ENCODE peak calls at places on chromosome 4, in four cellular contexts. One of them, this sample, is unnamed.

GRCh38 chr4:95506264-95506663 is 42.5 kb downstream of the UNC5C start:
- DNase-seq in GM12864: no peak
- DNase-seq in PC-9: no peak
- DNase-seq in A549: no peak
- DNase-seq in this sample: no peak

GRCh38 chr4:106080376-106080775 is 185.1 kb downstream of the NPNT start:
- DNase-seq in GM12864: no peak
- DNase-seq in PC-9: no peak
- DNase-seq in A549: no peak
- DNase-seq in this sample: no peak

GRCh38 chr4:14334166-14334565 is 668.1 kb upstream of the CPEB2 start:
- DNase-seq in A549: no peak
- DNase-seq in GM12864: no peak
- DNase-seq in PC-9: no peak
- DNase-seq in this sample: no peak

GRCh38 chr4:90025248-90025647 is 101.9 kb upstream of the CCSER1 start:
- DNase-seq in GM12864: no peak
- DNase-seq in PC-9: no peak
- DNase-seq in A549: no peak
- DNase-seq in this sample: peak

GRCh38 chr4:60743654-60744053 is 456.5 kb upstream of the ADGRL3 start:
- DNase-seq in A549: no peak
- DNase-seq in PC-9: no peak
- DNase-seq in GM12864: no peak
- DNase-seq in this sample: no peak

GRCh38 chr4:7313361-7313811 is 121.0 kb downstream of the SORCS2 start:
- DNase-seq in GM12864: no peak
- DNase-seq in PC-9: no peak
- DNase-seq in A549: no peak
- DNase-seq in this sample: no peak

GRCh38 chr4:5399790-5400421 is 308.5 kb downstream of the EVC2 start:
- DNase-seq in A549: peak
- DNase-seq in PC-9: peak
- DNase-seq in GM12864: no peak
- DNase-seq in this sample: peak

GRCh38 chr4:155787113-155787710 is 28.4 kb downstream of the GUCY1B1 start:
- DNase-seq in GM12864: peak
- DNase-seq in A549: peak
- DNase-seq in PC-9: peak
- DNase-seq in this sample: peak

GRCh38 chr4:64144994-64145393 is 264.3 kb downstream of the TECRL start:
- DNase-seq in GM12864: no peak
- DNase-seq in A549: no peak
- DNase-seq in PC-9: peak
- DNase-seq in this sample: no peak

GRCh38 chr4:71270901-71271300 is 67.9 kb upstream of the SLC4A4 start:
- DNase-seq in PC-9: no peak
- DNase-seq in GM12864: no peak
- DNase-seq in A549: peak
- DNase-seq in this sample: peak

GRCh38 chr4:84379881-84380618 is 119.0 kb downstream of the NKX6-1 start:
- DNase-seq in A549: peak
- DNase-seq in GM12864: no peak
- DNase-seq in PC-9: peak
- DNase-seq in this sample: no peak

GRCh38 chr4:2046031-2046961 is 12.8 kb upstream of the NAT8L start:
- DNase-seq in PC-9: no peak
- DNase-seq in GM12864: no peak
- DNase-seq in A549: no peak
- DNase-seq in this sample: no peak

GRCh38 chr4:38396091-38396490 is 267.9 kb upstream of the KLF3 start:
- DNase-seq in A549: no peak
- DNase-seq in PC-9: no peak
- DNase-seq in GM12864: no peak
- DNase-seq in this sample: no peak

GRCh38 chr4:70903282-70903603 is 1.1 kb downstream of the MOB1B start:
- DNase-seq in GM12864: no peak
- DNase-seq in A549: no peak
- DNase-seq in PC-9: no peak
- DNase-seq in this sample: peak

GRCh38 chr4:133550436-133550835 is 401.3 kb downstream of the PCDH10 start:
- DNase-seq in GM12864: no peak
- DNase-seq in A549: no peak
- DNase-seq in PC-9: no peak
- DNase-seq in this sample: no peak

GRCh38 chr4:133320576-133321170 is 171.6 kb downstream of the PCDH10 start:
- DNase-seq in PC-9: peak
- DNase-seq in A549: peak
- DNase-seq in GM12864: no peak
- DNase-seq in this sample: peak

GRCh38 chr4:125461676-125462363 is 147.1 kb downstream of the FAT4 start:
- DNase-seq in GM12864: no peak
- DNase-seq in A549: no peak
- DNase-seq in PC-9: no peak
- DNase-seq in this sample: no peak

GRCh38 chr4:128384091-128384520 is 96.5 kb upstream of the PGRMC2 start:
- DNase-seq in GM12864: no peak
- DNase-seq in A549: no peak
- DNase-seq in PC-9: no peak
- DNase-seq in this sample: no peak

GRCh38 chr4:61397174-61397573 is 197.0 kb downstream of the ADGRL3 start:
- DNase-seq in A549: no peak
- DNase-seq in PC-9: no peak
- DNase-seq in GM12864: no peak
- DNase-seq in this sample: no peak

GRCh38 chr4:101186558-101187184 is 160.7 kb downstream of the PPP3CA start:
- DNase-seq in GM12864: no peak
- DNase-seq in A549: no peak
- DNase-seq in PC-9: no peak
- DNase-seq in this sample: no peak

DNA sequence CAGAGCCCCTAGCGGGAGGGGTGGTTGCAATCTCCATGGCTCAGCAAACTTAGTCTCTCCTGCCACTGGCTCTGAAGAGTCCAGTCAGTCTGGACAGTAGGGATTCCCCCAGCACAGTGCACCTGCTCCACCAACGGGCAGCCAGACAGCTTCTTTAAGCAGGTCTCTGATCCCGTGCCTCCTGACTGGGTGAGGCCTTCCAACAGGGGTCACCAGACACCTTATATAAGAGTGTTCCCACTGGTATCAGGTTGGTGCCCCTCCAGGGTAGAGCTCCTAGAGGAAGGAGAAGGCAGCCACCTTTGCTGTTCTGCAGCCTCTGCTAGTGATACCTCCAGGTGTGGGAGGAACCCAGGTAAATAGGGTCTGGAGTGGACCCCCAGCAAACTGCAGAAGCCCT is 1393.4 kb downstream of the STIM2 start:
- DNase-seq in A549: no peak
- DNase-seq in PC-9: no peak
- DNase-seq in GM12864: no peak
- DNase-seq in this sample: no peak
- TF ChIP-seq CTCF in A549: no peak
- TF ChIP-seq CTCF in PC-9: no peak
- TF ChIP-seq CTCF in GM12864: no peak
- TF ChIP-seq CTCF in this sample: no peak

GRCh38 chr4:3366893-3367775 is 74.3 kb downstream of the RGS12 start:
- DNase-seq in PC-9: no peak
- DNase-seq in GM12864: no peak
- DNase-seq in A549: no peak
- DNase-seq in this sample: no peak
- H3K4me3 ChIP-seq in PC-9: no peak
- H3K4me3 ChIP-seq in GM12864: no peak
- H3K4me3 ChIP-seq in A549: no peak
- H3K4me3 ChIP-seq in this sample: no peak

DNA sequence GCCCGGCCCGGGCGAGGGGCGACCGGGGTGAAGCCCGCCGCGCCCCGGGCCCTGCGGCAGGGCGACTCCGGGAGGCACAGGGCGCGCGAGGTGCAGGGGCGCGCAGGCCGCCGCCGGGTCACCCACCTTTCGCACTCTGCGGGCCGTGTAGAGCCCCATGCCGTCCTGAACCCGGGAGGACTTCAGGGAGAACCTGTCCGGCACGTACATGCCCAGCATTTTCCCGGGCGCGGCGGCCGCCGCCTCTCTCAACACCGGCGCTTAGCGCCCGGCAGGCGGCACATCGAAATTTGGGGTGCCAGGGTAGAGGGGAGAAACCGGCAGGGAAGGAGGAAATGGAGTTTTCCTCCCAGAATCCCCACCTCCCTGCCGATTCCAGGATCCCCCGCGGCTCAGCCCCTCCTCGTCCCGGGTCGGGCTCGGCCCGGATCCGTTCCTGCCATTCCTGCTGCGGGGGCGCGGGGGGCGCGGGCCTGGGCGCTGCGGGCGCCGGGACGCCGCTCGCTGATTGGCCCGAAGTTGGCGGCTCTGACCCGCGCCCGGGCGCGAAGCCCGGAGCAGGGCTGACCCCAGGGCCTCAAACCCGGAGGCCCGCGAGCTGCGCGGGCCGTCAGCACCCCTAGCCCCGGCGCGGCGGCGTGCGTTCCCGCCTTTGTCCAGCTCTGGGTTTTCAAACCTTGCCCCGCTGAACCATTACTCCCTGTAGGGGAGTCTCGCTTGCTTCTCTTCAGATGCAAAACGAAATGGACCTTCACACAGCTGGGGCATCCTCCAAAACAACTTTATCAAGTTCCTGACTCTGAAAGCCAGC is at the start of gene PRDM5:
- DNase-seq in GM12864: no peak
- DNase-seq in A549: peak
- DNase-seq in PC-9: peak
- DNase-seq in this sample: no peak
- TF ChIP-seq CTCF in GM12864: no peak
- TF ChIP-seq CTCF in A549: no peak
- TF ChIP-seq CTCF in PC-9: no peak
- TF ChIP-seq CTCF in this sample: no peak

GRCh38 chr4:75180217-75180616 is 247.3 kb downstream of the PARM1 start:
- DNase-seq in A549: no peak
- DNase-seq in PC-9: no peak
- DNase-seq in GM12864: no peak
- DNase-seq in this sample: no peak

GRCh38 chr4:75179510-75179909 is 246.6 kb downstream of the PARM1 start:
- DNase-seq in PC-9: no peak
- DNase-seq in A549: no peak
- DNase-seq in GM12864: no peak
- DNase-seq in this sample: no peak

DNA sequence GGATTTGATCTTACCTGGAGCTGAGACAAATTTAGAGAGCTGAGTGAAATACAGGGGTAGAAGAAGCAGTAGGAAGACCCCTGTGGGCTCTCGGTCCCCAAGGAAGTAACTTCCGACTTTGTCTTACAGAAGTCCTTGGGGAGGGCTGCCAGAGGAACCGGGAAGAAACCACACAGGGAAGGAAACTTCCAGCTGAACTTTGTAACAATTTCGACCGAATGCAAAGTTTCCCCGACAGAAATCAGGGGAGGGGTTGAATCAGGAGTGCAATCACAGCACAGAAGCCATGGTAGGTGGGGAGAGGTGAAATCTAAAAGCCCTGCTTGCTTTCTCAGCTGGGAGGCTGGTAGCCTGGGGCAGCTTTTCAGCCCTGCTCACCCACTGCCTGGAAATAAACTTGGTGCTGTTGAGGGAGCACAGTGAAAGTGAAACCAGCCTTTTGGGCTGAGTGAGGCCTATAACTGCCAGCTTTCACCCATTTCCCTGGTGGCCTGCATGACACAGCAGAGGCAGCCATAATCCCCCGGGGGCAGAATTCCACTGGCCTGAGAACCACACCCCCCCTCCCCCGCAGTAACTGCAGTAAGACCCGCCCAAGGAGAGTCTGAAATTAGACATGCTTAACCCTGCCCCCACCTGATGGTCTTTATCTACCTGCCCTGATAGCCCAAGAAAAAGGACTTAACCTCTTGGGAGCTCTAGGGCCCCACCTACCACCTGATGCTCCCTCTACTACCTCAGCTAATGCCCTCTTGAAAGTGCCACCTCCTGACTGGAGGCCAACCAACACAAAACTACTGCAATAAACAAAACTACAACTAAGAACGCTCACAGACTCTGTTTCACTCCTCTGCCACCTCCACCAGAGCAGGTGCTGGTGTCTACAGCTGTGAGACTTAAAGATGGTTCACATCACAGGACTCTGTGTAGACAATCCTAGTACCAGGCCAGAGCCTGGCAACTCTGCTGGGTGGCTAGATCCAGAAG is 248.2 kb downstream of the PARM1 start:
- DNase-seq in A549: no peak
- DNase-seq in PC-9: peak
- DNase-seq in GM12864: peak
- DNase-seq in this sample: peak
- H3K4me3 ChIP-seq in A549: no peak
- H3K4me3 ChIP-seq in PC-9: peak
- H3K4me3 ChIP-seq in GM12864: peak
- H3K4me3 ChIP-seq in this sample: peak

GRCh38 chr4:137125011-137125410 is 407.3 kb downstream of the PCDH18 start:
- DNase-seq in GM12864: no peak
- DNase-seq in A549: no peak
- DNase-seq in PC-9: peak
- DNase-seq in this sample: no peak
- TF ChIP-seq CTCF in GM12864: no peak
- TF ChIP-seq CTCF in A549: no peak
- TF ChIP-seq CTCF in PC-9: no peak
- TF ChIP-seq CTCF in this sample: no peak

GRCh38 chr4:147969573-147969972 is 237.7 kb downstream of the ARHGAP10 start:
- DNase-seq in GM12864: no peak
- DNase-seq in PC-9: no peak
- DNase-seq in A549: no peak
- DNase-seq in this sample: peak
- H3K4me3 ChIP-seq in GM12864: no peak
- H3K4me3 ChIP-seq in PC-9: no peak
- H3K4me3 ChIP-seq in A549: no peak
- H3K4me3 ChIP-seq in this sample: no peak

DNA sequence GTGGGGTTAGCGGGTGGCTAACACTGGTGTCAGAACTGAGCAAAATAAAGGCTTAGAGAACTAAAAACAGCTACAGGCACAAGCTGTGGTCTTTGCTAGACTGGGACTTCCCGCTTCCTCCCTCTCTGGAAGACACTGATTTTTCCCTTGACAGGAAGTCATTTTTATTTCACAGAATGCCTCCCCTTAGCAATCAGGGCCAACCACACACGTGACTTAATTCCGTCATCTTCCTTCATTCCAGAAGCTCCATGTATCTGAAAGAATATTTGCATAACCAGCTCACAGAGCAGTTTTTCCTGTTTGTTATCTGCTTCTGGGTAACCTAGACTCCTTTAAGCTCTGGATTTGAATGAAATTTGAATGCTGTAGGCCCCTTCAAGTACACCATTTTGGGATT is 327.5 kb upstream of the FRG1 start:
- DNase-seq in GM12864: no peak
- DNase-seq in PC-9: no peak
- DNase-seq in A549: no peak
- DNase-seq in this sample: no peak
- TF ChIP-seq CTCF in GM12864: no peak
- TF ChIP-seq CTCF in PC-9: no peak
- TF ChIP-seq CTCF in A549: no peak
- TF ChIP-seq CTCF in this sample: no peak

GRCh38 chr4:94413085-94413685 is 38.6 kb upstream of the PDLIM5 start:
- DNase-seq in A549: no peak
- DNase-seq in PC-9: no peak
- DNase-seq in GM12864: no peak
- DNase-seq in this sample: no peak
- H3K4me3 ChIP-seq in A549: peak
- H3K4me3 ChIP-seq in PC-9: no peak
- H3K4me3 ChIP-seq in GM12864: no peak
- H3K4me3 ChIP-seq in this sample: no peak

This sample was measured in GM12865.